ENCODE peak calls at places on chromosomes 12 and 14, in four cellular contexts. V is Jurkat, Clone E6-1; U is stomach; S is hypothalamus. D is an unnamed sample.

GRCh38 chr14:100025111-100025510 is 40.1 kb upstream of the EVL start:
- DNase-seq in V (peak), U (peak), S (no peak), D (peak)

GRCh38 chr14:65242732-65243134 is 140.4 kb upstream of the MAX start:
- DNase-seq in V (no peak), U (no peak), S (no peak), D (no peak)

GRCh38 chr12:80188566-80188965 is 89.2 kb downstream of the OTOGL start:
- DNase-seq in V (no peak), U (no peak), S (no peak), D (no peak)

GRCh38 chr14:73913256-73913655 is 26.6 kb downstream of the ZNF410 start:
- DNase-seq in V (no peak), U (no peak), S (no peak), D (no peak)

GRCh38 chr12:71759941-71760340 is 5.3 kb downstream of the RAB21 start:
- DNase-seq in V (no peak), U (no peak), S (no peak), D (no peak)

GRCh38 chr12:46831335-46832083 is 5.7 kb upstream of the SLC38A4 start:
- DNase-seq in V (no peak), U (peak), S (no peak), D (peak)

GRCh38 chr12:7068240-7068993 is 7.9 kb downstream of the C1S start:
- DNase-seq in V (no peak), U (no peak), S (no peak), D (no peak)

GRCh38 chr12:122004633-122005071 is 17.0 kb upstream of the BCL7A start:
- DNase-seq in V (no peak), U (no peak), S (no peak), D (no peak)

GRCh38 chr12:32896438-32897275 is at the start of gene PKP2:
- DNase-seq in V (no peak), U (peak), S (no peak), D (peak)

GRCh38 chr14:39025810-39026627 is 77.0 kb downstream of the SEC23A start:
- DNase-seq in V (no peak), U (no peak), S (no peak), D (no peak)

GRCh38 chr12:79409562-79409961 is 281.2 kb downstream of the PAWR start:
- DNase-seq in V (no peak), U (no peak), S (no peak), D (no peak)

GRCh38 chr12:104465379-104465778 is 8.6 kb downstream of the CHST11 start:
- DNase-seq in V (no peak), U (no peak), S (no peak), D (no peak)

GRCh38 chr12:49537709-49538601 is 875 bp upstream of the KCNH3 start:
- DNase-seq in V (no peak), U (peak), S (no peak), D (peak)

GRCh38 chr12:11794311-11794710 is 144.8 kb downstream of the ETV6 start:
- DNase-seq in V (no peak), U (no peak), S (no peak), D (peak)

GRCh38 chr14:91385227-91385626 is 32.4 kb downstream of the CCDC88C start:
- DNase-seq in V (no peak), U (no peak), S (no peak), D (no peak)